ENCODE peak calls at places on chromosomes 3 and 15, in nine cellular contexts. Z, M, J, S, E, W, V, C and O are unnamed samples.

GRCh38 chr3:49124991-49125670 is 4.5 kb upstream of the USP19 start:
- DNase-seq in Z (no peak), M (no peak), J (no peak), S (no peak), E (no peak), W (no peak), V (no peak), C (peak; percentile 26), O (no peak)

GRCh38 chr3:17742837-17743659 is 617 bp upstream of the TBC1D5 start:
- DNase-seq in Z (peak; percentile 97), M (peak; percentile 81), J (peak; percentile 98), S (no peak), E (peak; percentile 98), W (no peak), V (no peak), C (no peak), O (no peak)

GRCh38 chr15:39444729-39445470 is 136.0 kb upstream of the THBS1 start:
- DNase-seq in Z (no peak), M (no peak), J (no peak), S (no peak), E (no peak), W (no peak), V (no peak), C (no peak), O (no peak)

GRCh38 chr15:51842852-51843737 is 13.6 kb downstream of the TMOD3 start:
- DNase-seq in Z (no peak), M (no peak), J (no peak), S (no peak), E (peak; percentile 85), W (no peak), V (no peak), C (no peak), O (no peak)

GRCh38 chr3:105876745-105877624 is 8.2 kb upstream of the CBLB start:
- DNase-seq in Z (no peak), M (no peak), J (no peak), S (no peak), E (peak; percentile 43), W (no peak), V (no peak), C (no peak), O (no peak)

GRCh38 chr15:23566070-23567050 is 886 bp downstream of the MKRN3 start:
- DNase-seq in Z (no peak), M (no peak), J (no peak), S (no peak), E (no peak), W (no peak), V (peak; percentile 39), C (no peak), O (no peak)

GRCh38 chr3:57166660-57167059 is 1.5 kb upstream of the IL17RD start:
- DNase-seq in Z (no peak), M (no peak), J (no peak), S (no peak), E (no peak), W (no peak), V (no peak), C (no peak), O (no peak)

GRCh38 chr3:124559650-124560405 is 170.4 kb upstream of the UMPS start:
- DNase-seq in Z (peak; percentile 82), M (peak; percentile 38), J (peak; percentile 71), S (peak; percentile 58), E (peak; percentile 90), W (peak; percentile 76), V (peak; percentile 54), C (peak; percentile 81), O (no peak)

GRCh38 chr3:122374034-122374433 is 9.0 kb downstream of the MIX23 start:
- DNase-seq in Z (no peak), M (no peak), J (no peak), S (no peak), E (no peak), W (no peak), V (no peak), C (no peak), O (no peak)

DNA sequence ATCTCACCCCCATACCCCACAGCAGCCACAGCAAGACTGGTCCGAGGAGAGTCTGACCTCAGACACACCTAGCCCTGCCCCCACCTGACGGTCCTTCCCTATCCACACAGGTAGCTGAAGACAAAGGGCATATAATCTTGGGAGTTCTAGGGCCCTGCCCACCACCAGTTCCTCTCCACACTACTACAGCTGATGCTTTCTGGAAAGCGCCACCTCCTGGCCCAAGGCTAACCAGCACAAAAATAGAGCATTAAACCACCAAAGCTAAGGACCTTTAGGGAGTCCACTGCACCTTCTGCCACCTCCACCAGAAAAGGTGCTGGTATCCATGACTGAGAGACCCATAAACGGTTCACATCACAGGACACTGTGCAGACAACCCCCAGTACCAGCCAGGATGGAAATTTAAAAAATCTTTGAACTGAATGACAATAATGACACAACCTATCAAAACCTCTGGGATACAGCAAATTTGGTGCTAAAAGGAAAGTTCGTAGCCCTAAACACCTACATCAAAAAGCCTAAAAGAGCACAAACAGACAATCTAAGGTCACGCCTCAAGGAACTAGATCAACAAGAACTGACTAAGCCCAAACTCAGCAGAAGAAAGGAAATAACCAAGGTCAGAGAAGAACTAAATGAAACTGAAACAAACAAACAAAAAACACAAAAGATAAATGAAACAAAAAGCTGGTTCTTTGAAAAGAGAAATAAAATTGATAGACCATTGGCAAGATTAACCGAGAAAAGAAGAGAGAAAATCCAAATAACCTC is 122.1 kb upstream of the TPRG1 start:
- DNase-seq in Z (no peak), M (no peak), J (no peak), S (no peak), E (peak; percentile 3), W (no peak), V (no peak), C (peak; percentile 50), O (no peak)
- TF ChIP-seq CTCF in Z (no peak), M (no peak), J (no peak), S (no peak), E (peak; percentile 19), W (no peak), V (no peak), C (peak; percentile 14), O (no peak)

DNA sequence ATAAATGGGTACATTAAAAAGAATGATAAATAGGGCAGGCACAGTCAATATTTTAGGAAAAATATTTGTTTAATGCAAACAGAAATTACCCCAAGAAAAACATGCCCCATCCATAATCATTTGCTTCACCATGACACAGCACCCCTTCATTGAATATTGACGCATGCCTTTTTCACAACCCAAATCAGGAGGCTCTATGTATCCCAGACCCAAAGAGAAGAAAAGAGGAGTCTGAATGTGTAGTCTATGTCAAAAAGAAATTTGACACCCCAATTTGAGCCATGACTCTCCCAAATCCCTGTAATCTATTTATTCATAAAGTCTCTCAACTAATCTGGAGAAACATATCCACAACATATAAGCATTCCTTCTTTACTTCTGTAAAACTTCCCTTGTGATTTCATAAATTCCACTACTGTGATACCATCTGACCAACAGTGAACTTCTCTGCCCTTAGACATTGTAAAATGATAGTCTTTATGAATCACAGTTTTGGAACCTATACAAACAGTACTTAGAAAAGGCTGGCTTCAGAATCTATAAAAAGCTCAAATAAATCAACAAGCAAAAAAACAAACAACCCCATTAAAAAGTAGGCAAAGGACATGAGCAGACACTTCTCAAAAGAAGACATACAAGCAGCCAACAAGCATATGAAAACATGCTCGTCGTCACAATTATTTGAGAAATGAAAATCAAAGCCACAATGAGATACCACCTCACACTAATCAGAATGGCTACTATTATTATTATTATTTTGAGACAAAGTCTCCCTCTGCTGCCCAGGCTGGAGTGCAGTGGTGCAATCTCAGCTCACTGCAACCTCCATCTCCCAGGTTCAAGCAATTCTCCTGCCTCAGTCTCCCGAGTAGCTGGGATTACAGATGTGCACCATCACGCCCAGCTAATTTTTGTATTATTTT is 53.4 kb upstream of the XRN1 start:
- DNase-seq in Z (no peak), M (peak; percentile 83), J (no peak), S (no peak), E (peak; percentile 77), W (no peak), V (no peak), C (no peak), O (no peak)
- TF ChIP-seq CTCF in Z (no peak), M (no peak), J (no peak), S (no peak), E (no peak), W (no peak), V (no peak), C (no peak), O (no peak)

GRCh38 chr3:153023896-153024295 is 138.1 kb upstream of the RAP2B start:
- DNase-seq in Z (no peak), M (no peak), J (no peak), S (no peak), E (no peak), W (no peak), V (no peak), C (no peak), O (no peak)

GRCh38 chr3:153029350-153029749 is 132.7 kb upstream of the RAP2B start:
- DNase-seq in Z (no peak), M (no peak), J (no peak), S (no peak), E (peak; percentile 71), W (no peak), V (no peak), C (no peak), O (no peak)

GRCh38 chr3:153028336-153028735 is 133.7 kb upstream of the RAP2B start:
- DNase-seq in Z (no peak), M (no peak), J (no peak), S (no peak), E (peak; percentile 40), W (no peak), V (no peak), C (no peak), O (no peak)

DNA sequence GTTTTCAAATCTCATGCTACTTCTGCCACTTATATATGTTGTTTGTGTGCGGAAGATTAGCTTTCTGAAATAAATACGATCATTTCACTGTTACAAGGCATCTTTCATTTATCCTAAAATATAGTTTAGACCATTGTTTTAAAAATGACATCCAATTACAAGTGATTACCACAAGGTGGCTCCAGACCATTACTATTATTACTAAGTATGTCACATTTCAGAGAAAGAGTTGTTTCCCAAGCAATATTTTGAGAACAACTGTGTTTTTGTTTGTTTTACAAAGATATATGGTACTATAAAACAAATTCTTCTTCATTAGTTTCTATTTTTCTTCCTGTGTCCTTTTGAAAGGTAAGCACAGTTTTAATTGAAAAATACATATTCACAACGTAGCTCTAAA is 136.0 kb upstream of the RAP2B start:
- DNase-seq in Z (no peak), M (no peak), J (no peak), S (no peak), E (peak; percentile 72), W (no peak), V (no peak), C (no peak), O (no peak)
- TF ChIP-seq CTCF in Z (peak; percentile 3), M (peak; percentile 35), J (peak; percentile 55), S (peak; percentile 77), E (peak; percentile 45), W (peak; percentile 85), V (peak; percentile 79), C (peak; percentile 34), O (peak; percentile 75)

DNA sequence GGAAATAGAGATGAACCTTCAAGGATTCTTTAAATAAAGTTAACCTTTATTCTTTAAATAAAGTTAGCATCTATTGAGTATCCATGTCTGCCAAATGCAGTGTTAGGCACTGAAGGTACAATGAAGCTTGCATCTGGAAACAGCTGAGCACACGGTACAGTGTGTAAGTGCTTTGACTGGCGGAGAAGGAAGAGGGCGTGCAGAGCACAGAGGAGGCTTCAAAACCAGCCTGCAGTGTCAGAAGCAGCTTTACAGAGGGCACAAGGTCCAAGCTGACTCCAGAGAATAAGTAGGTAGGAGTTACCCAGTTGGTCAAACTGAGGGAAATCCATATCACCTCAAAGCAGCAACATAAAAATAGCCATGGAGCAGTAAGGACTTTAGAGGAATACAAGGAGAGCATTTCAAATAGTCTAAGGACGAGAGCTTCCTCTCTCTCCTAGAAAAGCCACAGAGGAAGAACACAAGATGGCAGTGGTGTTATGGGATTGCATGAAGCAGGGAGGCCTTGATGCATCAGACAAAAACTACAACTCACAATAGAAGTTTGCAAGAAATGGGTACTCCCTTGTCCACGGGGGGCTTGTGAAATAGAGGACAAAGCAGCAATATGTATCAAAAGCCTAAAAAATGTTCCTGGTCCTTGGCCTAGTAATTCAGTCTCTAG is 60.3 kb upstream of the PPP2R3A start:
- DNase-seq in Z (no peak), M (no peak), J (no peak), S (no peak), E (peak; percentile 40), W (no peak), V (no peak), C (no peak), O (no peak)
- TF ChIP-seq CTCF in Z (no peak), M (peak; percentile 18), J (peak; percentile 28), S (no peak), E (peak; percentile 27), W (no peak), V (no peak), C (no peak), O (no peak)